ENCODE peak calls at places on chromosome X, in six cellular contexts. X, Z, M, S, Q and Y are unnamed samples. For H3K36me3, the result is how much of the 10 kb centered on the place peaks cover.

GRCh38 chrX:110384490-110384889 is 25.8 kb downstream of the RTL9 start:
- DNase-seq in M (no peak), S (peak), Z (peak), Q (no peak), X (no peak), Y (no peak)

GRCh38 chrX:119503484-119503861 is 35.2 kb downstream of the SLC25A5 start:
- DNase-seq in M (no peak), Z (peak), Q (no peak), X (no peak), S (peak), Y (no peak)

GRCh38 chrX:38220024-38220935 is at the start of gene SRPX:
- DNase-seq in X (peak), S (peak), Z (peak), Q (peak), M (no peak), Y (no peak)

GRCh38 chrX:47579537-47579936 is 2.7 kb upstream of the TIMP1 start:
- DNase-seq in X (no peak), M (no peak), Q (no peak), Z (peak), S (peak), Y (no peak)

GRCh38 chrX:15334561-15334960 is 762 bp downstream of the PIGA start:
- DNase-seq in Q (no peak), X (no peak), M (no peak), S (peak), Z (peak), Y (peak)

GRCh38 chrX:120365320-120365719 is 3.4 kb downstream of the ATP1B4 start:
- DNase-seq in X (peak), S (peak), M (no peak), Z (no peak), Q (peak), Y (peak)

GRCh38 chrX:103688949-103689348 is 2.5 kb upstream of the MORF4L2 start:
- DNase-seq in Z (peak), M (no peak), Q (peak), X (peak), S (peak), Y (peak)

GRCh38 chrX:39011454-39012204 is 210.4 kb downstream of the MID1IP1 start:
- DNase-seq in M (no peak), Z (peak), Q (no peak), X (no peak), S (peak), Y (no peak)

GRCh38 chrX:9614016-9614415 is 149.2 kb downstream of the TBL1X start:
- DNase-seq in Q (no peak), Z (peak), M (no peak), X (no peak), S (peak), Y (no peak)

GRCh38 chrX:24260827-24261550 is 52.9 kb downstream of the SUPT20HL2 start:
- DNase-seq in Q (no peak), X (no peak), S (peak), Z (peak), M (no peak), Y (peak)

GRCh38 chrX:132615396-132616131 is 126.7 kb upstream of the MBNL3 start:
- DNase-seq in Z (peak), Q (peak), M (no peak), X (peak), S (peak), Y (peak)

GRCh38 chrX:120604359-120604782 is 470 bp downstream of the MCTS1 start:
- DNase-seq in Q (peak), M (no peak), Z (peak), X (no peak), S (peak), Y (peak)

GRCh38 chrX:100407784-100408642 is 2.1 kb downstream of the PCDH19 start:
- DNase-seq in Q (peak), S (no peak), Z (no peak), X (peak), M (no peak), Y (no peak)

GRCh38 chrX:100410901-100411801 is 1.1 kb upstream of the PCDH19 start:
- DNase-seq in Z (no peak), Q (peak), M (no peak), X (peak), S (peak), Y (no peak)

GRCh38 chrX:100408643-100409315 is 1.3 kb downstream of the PCDH19 start:
- DNase-seq in M (no peak), X (peak), S (no peak), Z (no peak), Q (peak), Y (no peak)

GRCh38 chrX:100410083-100410590 is at the start of gene PCDH19:
- DNase-seq in Q (peak), S (peak), X (peak), M (no peak), Z (peak), Y (no peak)

DNA sequence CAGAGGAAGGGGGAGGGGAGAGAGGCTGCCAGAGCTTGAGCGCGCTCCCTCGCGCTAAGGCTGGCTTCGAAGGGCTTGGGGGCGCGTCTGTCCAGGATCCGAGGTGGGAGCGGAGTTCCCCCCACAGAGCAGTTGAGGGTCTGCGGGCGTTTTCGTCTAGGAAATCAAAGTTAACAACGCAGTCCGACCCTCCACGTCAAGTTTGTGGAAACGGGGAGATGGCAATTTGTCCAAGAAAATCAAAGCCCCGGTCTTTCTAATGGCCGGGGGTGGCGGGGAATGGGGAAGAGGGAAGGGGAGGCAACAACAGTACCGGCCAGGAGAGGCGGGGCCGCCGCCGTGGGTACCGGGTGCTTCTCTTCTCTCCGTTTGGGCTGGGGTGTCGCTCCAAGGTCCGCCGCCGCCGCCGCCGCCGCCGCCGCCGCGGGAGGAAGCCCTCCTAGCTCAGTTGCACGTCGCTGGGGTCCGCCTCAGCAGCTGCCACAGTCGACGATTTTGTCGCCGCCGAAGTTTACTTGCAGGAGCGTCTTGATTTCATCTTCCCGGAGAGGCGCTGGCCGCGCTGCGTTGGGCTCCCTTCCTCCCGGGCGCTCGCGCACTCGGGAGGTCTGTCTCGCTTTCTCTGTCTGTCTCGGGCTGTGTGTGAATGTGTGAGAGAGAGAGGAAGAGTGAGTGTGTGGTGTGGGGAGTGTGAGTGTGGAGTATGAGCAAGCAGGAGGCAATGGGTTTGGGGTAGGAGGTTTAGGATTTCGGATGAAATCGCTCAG is 574 bp downstream of the PCDH19 start:
- DNase-seq in S (no peak), X (peak), Q (peak), M (no peak), Z (no peak), Y (no peak)
- TF ChIP-seq EZH2 in S (no peak), X (peak), Q (peak), M (no peak), Z (no peak), Y (no peak)

GRCh38 chrX:149498767-149499166 is 6.3 kb downstream of the IDS start:
- DNase-seq in S (no peak), M (no peak), Q (no peak), X (no peak), Z (no peak), Y (no peak)
- H3K36me3 ChIP-seq in S (under half), M (under half), Q (under half), X (under half), Z (under half), Y (half or more)

GRCh38 chrX:153416781-153417180 is 5.5 kb downstream of the ZFP92 start:
- DNase-seq in Q (no peak), M (no peak), S (no peak), X (no peak), Z (no peak), Y (no peak)

GRCh38 chrX:153423652-153424051 is 12.4 kb downstream of the ZFP92 start:
- DNase-seq in Z (no peak), Q (no peak), S (no peak), M (no peak), X (no peak), Y (no peak)

GRCh38 chrX:153417637-153418036 is 6.4 kb downstream of the ZFP92 start:
- DNase-seq in S (no peak), Z (no peak), M (no peak), Q (no peak), X (no peak), Y (no peak)

GRCh38 chrX:153421856-153422255 is 10.6 kb downstream of the ZFP92 start:
- DNase-seq in X (no peak), S (no peak), Q (no peak), Z (no peak), M (no peak), Y (no peak)

DNA sequence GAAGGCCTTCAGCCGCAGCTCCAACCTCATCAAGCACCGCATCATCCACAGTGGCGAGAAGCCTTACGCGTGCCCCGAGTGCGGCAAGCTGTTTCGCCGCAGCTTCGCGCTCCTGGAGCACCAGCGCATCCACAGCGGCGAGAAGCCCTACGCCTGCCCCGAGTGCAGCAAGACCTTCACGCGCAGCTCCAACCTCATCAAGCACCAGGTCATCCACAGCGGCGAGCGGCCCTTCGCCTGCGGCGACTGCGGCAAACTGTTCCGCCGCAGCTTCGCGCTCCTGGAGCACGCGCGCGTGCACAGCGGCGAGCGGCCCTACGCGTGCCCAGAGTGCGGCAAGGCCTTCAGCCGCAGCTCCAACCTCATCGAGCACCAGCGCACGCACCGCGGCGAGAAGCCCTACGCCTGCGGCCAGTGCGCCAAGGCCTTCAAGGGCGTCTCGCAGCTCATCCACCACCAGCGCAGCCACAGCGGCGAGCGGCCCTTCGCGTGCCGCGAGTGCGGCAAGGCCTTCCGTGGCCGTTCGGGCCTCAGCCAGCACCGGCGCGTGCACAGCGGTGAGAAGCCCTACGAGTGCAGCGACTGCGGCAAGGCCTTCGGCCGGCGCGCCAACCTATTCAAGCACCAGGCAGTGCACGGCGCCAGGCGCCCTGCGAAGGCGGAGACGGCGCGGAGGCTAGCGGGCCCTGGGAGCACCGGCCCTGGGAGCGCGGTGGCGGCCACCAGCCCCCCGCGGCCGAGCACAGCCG is 9.8 kb downstream of the ZFP92 start:
- DNase-seq in S (no peak), M (no peak), Q (no peak), X (no peak), Z (no peak), Y (no peak)
- TF ChIP-seq EZH2 in S (no peak), M (no peak), Q (no peak), X (no peak), Z (no peak), Y (no peak)

GRCh38 chrX:154352012-154352401 is 22.4 kb downstream of the FLNA start:
- DNase-seq in S (no peak), Q (no peak), M (no peak), Z (no peak), X (no peak), Y (no peak)
- H3K36me3 ChIP-seq in S (under half), Q (under half), M (under half), Z (under half), X (under half), Y (half or more)

DNA sequence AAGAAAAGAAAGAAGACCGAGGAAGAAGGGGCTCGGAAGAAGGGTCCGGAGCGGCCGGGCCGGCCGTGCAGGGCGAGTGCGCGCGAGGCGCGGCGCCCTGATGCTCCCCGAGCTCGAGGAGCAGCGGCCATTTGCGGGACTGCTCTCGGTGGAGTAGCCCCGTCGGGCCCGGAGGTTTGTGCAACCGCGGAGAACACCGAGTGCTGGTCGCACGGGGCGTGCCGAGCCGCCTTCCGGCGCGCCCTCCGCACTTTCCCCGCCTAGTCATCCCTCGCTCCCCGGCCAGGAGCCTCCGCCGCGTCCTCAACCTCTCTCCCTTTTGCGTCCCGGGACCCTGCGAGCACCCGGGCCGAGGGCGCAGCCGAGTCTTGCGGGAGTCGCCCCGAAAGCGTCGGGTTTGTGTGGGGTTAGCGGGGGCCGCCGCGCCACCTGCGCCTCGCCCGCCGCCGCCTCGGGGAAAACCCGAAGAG is 127.4 kb downstream of the LAS1L start:
- DNase-seq in Q (peak), S (peak), Z (no peak), X (peak), M (no peak), Y (no peak)
- TF ChIP-seq EZH2 in Q (peak), S (no peak), Z (no peak), X (no peak), M (no peak), Y (no peak)

GRCh38 chrX:71298119-71298518 is 3.4 kb upstream of the ITGB1BP2 start:
- DNase-seq in M (no peak), X (no peak), Q (no peak), S (no peak), Z (no peak), Y (no peak)

GRCh38 chrX:71291381-71291780 is 7.9 kb downstream of the NONO start:
- DNase-seq in M (no peak), X (no peak), Z (peak), S (no peak), Q (no peak), Y (no peak)

GRCh38 chrX:71296806-71297205 is 4.7 kb upstream of the ITGB1BP2 start:
- DNase-seq in Z (no peak), Q (no peak), X (no peak), M (no peak), S (no peak), Y (no peak)

DNA sequence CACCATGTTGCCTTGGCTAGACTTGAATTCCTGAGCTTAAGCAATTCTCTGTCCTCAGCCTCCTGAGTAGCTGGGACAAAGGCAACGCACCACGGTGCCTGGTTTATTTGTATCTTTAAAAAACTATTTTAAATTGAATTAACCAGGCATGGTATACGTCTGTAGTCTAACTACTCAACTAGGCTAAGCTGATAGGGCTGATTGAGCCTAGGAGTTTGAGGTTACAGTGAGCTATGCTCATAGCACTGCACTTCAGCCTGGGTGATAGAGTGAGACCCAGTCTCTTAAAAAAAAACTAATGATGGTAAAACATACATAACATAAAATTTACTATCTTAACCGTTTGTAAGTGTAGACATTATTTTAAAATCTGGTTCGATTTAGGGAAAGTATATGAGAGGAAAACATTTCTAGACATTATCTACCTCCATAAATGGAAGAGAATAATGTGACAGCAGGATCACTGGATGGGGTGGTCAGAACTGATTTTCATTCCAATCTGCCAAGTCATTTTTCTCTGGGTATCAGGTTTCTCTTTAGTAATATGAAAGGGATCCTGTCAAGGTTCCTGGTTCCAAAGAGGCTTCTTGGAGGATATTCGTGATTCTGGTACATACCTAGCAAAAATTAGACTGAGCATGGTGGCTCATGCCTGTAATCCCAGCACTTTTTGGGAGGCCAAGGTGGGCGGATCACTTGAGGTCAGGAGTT is 8.7 kb upstream of the ITGB1BP2 start:
- DNase-seq in S (peak), M (no peak), X (no peak), Q (no peak), Z (peak), Y (no peak)
- H3K36me3 ChIP-seq in S (under half), M (under half), X (half or more), Q (under half), Z (under half), Y (half or more)

GRCh38 chrX:112078606-112079005 is 4.0 kb downstream of the TRPC5 start:
- DNase-seq in M (no peak), S (no peak), Z (no peak), X (no peak), Q (no peak), Y (no peak)
- TF ChIP-seq EZH2 in M (no peak), S (no peak), Z (no peak), X (no peak), Q (no peak), Y (no peak)